ENCODE peak calls at places on chromosomes 2 and 18, in six cellular contexts. M is upper lobe of left lung, D is H1, V is transverse colon, F is HepG2, B is K562. W is an unnamed sample.

GRCh38 chr2:188813846-188814245 is 160.3 kb upstream of the COL3A1 start:
- DNase-seq in M (no peak), V (peak; percentile 9), D (no peak), B (no peak), F (no peak), W (no peak)

GRCh38 chr2:206881708-206882335 is 57.5 kb upstream of the CPO start:
- DNase-seq in M (no peak), V (no peak), B (no peak), F (no peak), D (no peak), W (no peak)

GRCh38 chr18:32346667-32347066 is 124.0 kb downstream of the GAREM1 start:
- DNase-seq in F (no peak), V (no peak), D (no peak), B (no peak), M (no peak), W (no peak)

GRCh38 chr2:136057023-136057801 is 60.7 kb downstream of the CXCR4 start:
- DNase-seq in D (no peak), B (no peak), V (no peak), F (no peak), M (no peak), W (no peak)

GRCh38 chr18:75846321-75846720 is 418.8 kb upstream of the SMIM21 start:
- DNase-seq in V (no peak), M (no peak), D (no peak), F (no peak), B (no peak), W (peak; percentile 84)

GRCh38 chr2:136378712-136379595 is 261.0 kb upstream of the CXCR4 start:
- DNase-seq in B (peak; percentile 36), D (peak; percentile 71), F (peak; percentile 35), M (peak; percentile 53), V (peak; percentile 59), W (peak; percentile 64)

GRCh38 chr2:96952976-96953610 is 33.3 kb downstream of the FAM178B start:
- DNase-seq in V (peak; percentile 42), F (no peak), B (no peak), D (no peak), M (no peak), W (no peak)

GRCh38 chr2:30259071-30259470 is 27.7 kb downstream of the LBH start:
- DNase-seq in B (no peak), V (no peak), F (no peak), D (no peak), M (no peak), W (no peak)

GRCh38 chr2:109434351-109434750 is 179.4 kb downstream of the SEPTIN10 start:
- DNase-seq in V (no peak), M (no peak), D (no peak), F (no peak), B (no peak), W (no peak)

GRCh38 chr2:37558622-37559021 is 112.8 kb downstream of the CDC42EP3 start:
- DNase-seq in V (peak; percentile 18), B (no peak), D (no peak), M (peak; percentile 64), F (no peak), W (peak; percentile 72)

GRCh38 chr2:52821631-52822030 is 946.0 kb upstream of the CHAC2 start:
- DNase-seq in D (no peak), V (no peak), B (no peak), F (no peak), M (no peak), W (no peak)

GRCh38 chr2:215979615-215980014 is 33.7 kb downstream of the MREG start:
- DNase-seq in M (no peak), F (no peak), D (no peak), V (no peak), B (no peak), W (no peak)

GRCh38 chr18:30903566-30903965 is 139.0 kb downstream of the DSC3 start:
- DNase-seq in B (no peak), V (no peak), M (no peak), F (peak; percentile 9), D (no peak), W (no peak)

GRCh38 chr18:8972116-8972515 is 130.4 kb upstream of the NDUFV2 start:
- DNase-seq in D (no peak), V (no peak), M (no peak), B (no peak), F (no peak), W (no peak)

GRCh38 chr2:23452397-23452796 is 67.4 kb downstream of the KLHL29 start:
- DNase-seq in V (no peak), B (no peak), F (no peak), D (no peak), M (no peak), W (no peak)

GRCh38 chr2:23453936-23454460 is 69.0 kb downstream of the KLHL29 start:
- DNase-seq in M (no peak), D (no peak), F (no peak), B (no peak), V (no peak), W (no peak)

GRCh38 chr2:23456881-23457760 is 72.1 kb downstream of the KLHL29 start:
- DNase-seq in D (no peak), B (no peak), F (no peak), M (no peak), V (no peak), W (no peak)

GRCh38 chr2:23452853-23453420 is 68.0 kb downstream of the KLHL29 start:
- DNase-seq in M (no peak), F (no peak), B (no peak), V (no peak), D (no peak), W (no peak)

DNA sequence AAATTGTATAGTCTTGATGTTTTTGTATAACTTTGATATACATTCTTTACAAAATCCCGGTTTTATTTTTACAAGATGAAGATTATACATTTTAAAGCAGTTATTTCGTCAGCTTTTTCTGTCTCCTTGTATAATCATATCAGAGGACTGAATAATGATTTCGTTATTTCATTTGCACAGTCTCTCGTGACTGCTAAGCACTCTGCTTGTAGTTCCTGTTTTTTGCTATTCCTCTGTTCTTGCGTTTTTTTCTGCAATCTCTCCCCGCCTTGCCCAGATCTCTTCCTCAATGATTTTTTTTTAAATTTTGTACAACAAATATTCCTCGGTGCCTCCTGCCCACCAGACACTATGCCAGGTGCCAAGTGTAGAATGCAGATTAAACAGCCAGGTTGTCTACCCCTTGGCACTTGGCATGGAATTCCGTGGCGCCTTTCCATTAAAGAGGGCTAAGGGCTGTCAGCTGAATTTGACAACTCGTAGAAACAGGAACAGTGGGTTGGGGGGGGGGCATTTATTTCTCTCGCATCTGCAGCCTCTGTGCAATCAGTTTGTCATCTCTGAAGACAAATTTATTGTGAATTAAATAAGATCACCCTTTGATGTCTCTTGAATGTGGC is 69.6 kb downstream of the KLHL29 start:
- DNase-seq in D (no peak), B (no peak), V (no peak), M (no peak), F (no peak), W (no peak)
- TF ChIP-seq POLR2AphosphoS5 in D (no peak), B (no peak), V (no peak), M (no peak), F (no peak), W (no peak)

GRCh38 chr2:238147791-238148190 is 9.3 kb downstream of the KLHL30 start:
- DNase-seq in F (no peak), V (no peak), D (no peak), M (no peak), B (no peak), W (no peak)

GRCh38 chr2:238150686-238151085 is 8.1 kb upstream of the ERFE start:
- DNase-seq in F (no peak), B (no peak), V (no peak), M (no peak), D (no peak), W (no peak)

GRCh38 chr2:238146884-238147544 is 8.5 kb downstream of the KLHL30 start:
- DNase-seq in B (no peak), D (no peak), V (no peak), M (no peak), F (no peak), W (no peak)

GRCh38 chr2:238149841-238150572 is 8.8 kb upstream of the ERFE start:
- DNase-seq in F (no peak), B (no peak), D (no peak), V (no peak), M (no peak), W (no peak)

DNA sequence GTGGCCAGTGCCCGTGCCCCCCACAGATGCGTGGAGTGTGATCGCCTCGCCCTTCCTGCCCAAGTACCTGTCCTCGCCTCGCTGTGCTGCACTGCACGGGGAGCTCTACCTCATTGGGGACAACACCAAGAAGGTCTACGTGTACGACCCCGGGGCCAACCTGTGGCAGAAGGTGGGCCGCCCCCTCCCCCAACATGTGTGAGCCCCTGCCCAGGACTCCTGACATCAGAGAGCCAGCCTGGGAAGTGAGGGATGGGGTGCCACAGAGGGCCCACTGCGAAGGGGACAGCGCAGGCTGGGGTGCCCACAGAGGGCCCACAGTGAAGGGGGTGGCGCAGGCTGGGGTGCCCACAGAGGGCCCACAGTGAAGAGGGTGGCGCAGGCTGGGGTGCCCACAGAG is 9.8 kb upstream of the ERFE start:
- DNase-seq in M (no peak), V (no peak), F (no peak), B (no peak), D (no peak), W (no peak)
- H3K27ac ChIP-seq in M (no peak overlapping the region), V (no peak overlapping the region), F (no peak overlapping the region), B (no peak overlapping the region), D (no peak overlapping the region), W (no peak overlapping the region)

GRCh38 chr2:28085183-28085582 is 194.7 kb downstream of the BABAM2 start:
- DNase-seq in F (no peak), V (no peak), M (no peak), D (no peak), B (no peak), W (no peak)
- H3K4me1 ChIP-seq in F (no peaks in the 10 kb centered on the region), V (peaks cover 10% of the 10 kb centered on the region), M (peaks cover 2% of the 10 kb centered on the region), D (no peaks in the 10 kb centered on the region), B (no peaks in the 10 kb centered on the region), W (peaks cover 20% of the 10 kb centered on the region)

DNA sequence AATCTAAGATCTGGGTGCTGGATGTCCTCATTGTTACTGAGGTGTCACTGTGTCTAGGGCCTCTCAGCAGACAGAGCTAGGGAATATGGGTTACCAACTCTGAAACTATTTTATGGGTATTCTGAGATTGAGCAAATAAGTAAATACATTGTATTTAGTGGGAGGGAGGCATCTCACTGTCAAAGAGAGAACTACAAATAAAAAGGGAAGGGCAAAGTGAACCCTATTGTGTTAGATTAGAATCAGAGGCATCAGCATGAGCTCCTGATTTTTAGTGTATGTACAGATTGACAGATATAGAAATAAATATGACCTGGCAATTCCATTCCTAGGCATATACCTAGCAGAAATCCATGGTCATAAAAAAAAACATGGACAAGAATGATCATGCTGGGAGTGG is 33.9 kb upstream of the RAB6C start:
- DNase-seq in B (no peak), M (no peak), D (no peak), F (no peak), V (no peak), W (no peak)
- TF ChIP-seq POLR2AphosphoS5 in B (no peak), M (no peak), D (no peak), F (no peak), V (no peak), W (no peak)

GRCh38 chr2:240896871-240897692 is 1.1 kb upstream of the MAB21L4 start:
- DNase-seq in B (no peak), F (peak; percentile 68), M (no peak), V (peak; percentile 65), D (no peak), W (no peak)
- H3K27ac ChIP-seq in B (no peak overlapping the region), F (no peak overlapping the region), M (peak overlapping the region; percentile 77), V (no peak overlapping the region), D (no peak overlapping the region), W (no peak overlapping the region)

W was measured in esophagus muscularis mucosa.